ENCODE peak calls at places on chromosome 2, in five cellular contexts. One of them, this sample, is unnamed.

GRCh38 chr2:138293549-138293948 is 208.0 kb upstream of the SPOPL start:
- DNase-seq in GM12878: no peak
- DNase-seq in H1: no peak
- DNase-seq in HepG2: no peak
- DNase-seq in NT2/D1: no peak
- DNase-seq in this sample: no peak

GRCh38 chr2:172438064-172438421 is 10.7 kb downstream of the ITGA6 start:
- DNase-seq in GM12878: no peak
- DNase-seq in NT2/D1: no peak
- DNase-seq in H1: no peak
- DNase-seq in HepG2: no peak
- DNase-seq in this sample: no peak

GRCh38 chr2:227052879-227053278 is 111.1 kb downstream of the COL4A4 start:
- DNase-seq in H1: no peak
- DNase-seq in GM12878: no peak
- DNase-seq in NT2/D1: no peak
- DNase-seq in HepG2: no peak
- DNase-seq in this sample: no peak

GRCh38 chr2:181848356-181848876 is 43.1 kb upstream of the ITPRID2 start:
- DNase-seq in NT2/D1: peak; percentile 5
- DNase-seq in HepG2: no peak
- DNase-seq in H1: no peak
- DNase-seq in GM12878: no peak
- DNase-seq in this sample: no peak

GRCh38 chr2:178827111-178827510 is 19.9 kb upstream of the TTN start:
- DNase-seq in HepG2: no peak
- DNase-seq in H1: no peak
- DNase-seq in NT2/D1: no peak
- DNase-seq in GM12878: no peak
- DNase-seq in this sample: no peak

GRCh38 chr2:108069515-108070310 is 83.4 kb downstream of the SLC5A7 start:
- DNase-seq in HepG2: peak; percentile 10
- DNase-seq in H1: no peak
- DNase-seq in GM12878: no peak
- DNase-seq in NT2/D1: no peak
- DNase-seq in this sample: peak; percentile 27

GRCh38 chr2:239871481-239872435 is 153.4 kb downstream of the NDUFA10 start:
- DNase-seq in GM12878: no peak
- DNase-seq in NT2/D1: no peak
- DNase-seq in H1: peak; percentile 38
- DNase-seq in HepG2: no peak
- DNase-seq in this sample: no peak

GRCh38 chr2:169462896-169463695 is 16.2 kb upstream of the BBS5 start:
- DNase-seq in HepG2: no peak
- DNase-seq in GM12878: no peak
- DNase-seq in NT2/D1: no peak
- DNase-seq in H1: no peak
- DNase-seq in this sample: no peak

GRCh38 chr2:30147715-30148611 is 1.2 kb downstream of the YPEL5 start:
- DNase-seq in H1: peak; percentile 88
- DNase-seq in HepG2: peak; percentile 44
- DNase-seq in NT2/D1: peak; percentile 49
- DNase-seq in GM12878: no peak
- DNase-seq in this sample: peak; percentile 80

DNA sequence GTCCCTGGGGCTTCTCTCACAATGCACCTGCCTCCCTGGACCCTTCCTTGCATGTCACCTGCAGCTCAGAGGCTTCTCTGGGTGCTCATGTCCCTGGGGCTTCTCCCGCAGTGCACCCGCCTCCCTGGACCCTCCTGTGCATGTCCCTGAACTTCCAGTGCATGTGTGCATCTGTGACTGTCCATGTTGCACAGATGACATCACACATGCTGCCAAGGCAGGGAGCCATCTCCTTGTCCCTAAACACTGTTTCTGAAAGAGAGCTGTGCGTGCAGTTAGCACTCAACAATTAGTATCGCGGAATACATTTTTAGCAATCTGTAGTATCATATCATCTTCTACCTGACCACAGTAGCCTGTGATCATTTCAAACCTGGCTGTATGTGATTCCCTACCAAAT is 216.4 kb upstream of the PXDN start:
- DNase-seq in H1: no peak
- DNase-seq in NT2/D1: no peak
- DNase-seq in HepG2: no peak
- DNase-seq in GM12878: no peak
- DNase-seq in this sample: no peak
- TF ChIP-seq SUZ12 in H1: no peak
- TF ChIP-seq SUZ12 in NT2/D1: no peak
- TF ChIP-seq SUZ12 in HepG2: no peak
- TF ChIP-seq SUZ12 in GM12878: no peak
- TF ChIP-seq SUZ12 in this sample: no peak

GRCh38 chr2:4295680-4296079 is 592.3 kb downstream of the DCDC2C start:
- DNase-seq in GM12878: no peak
- DNase-seq in HepG2: no peak
- DNase-seq in NT2/D1: no peak
- DNase-seq in H1: no peak
- DNase-seq in this sample: no peak
- TF ChIP-seq SUZ12 in GM12878: no peak
- TF ChIP-seq SUZ12 in HepG2: no peak
- TF ChIP-seq SUZ12 in NT2/D1: no peak
- TF ChIP-seq SUZ12 in H1: no peak
- TF ChIP-seq SUZ12 in this sample: no peak

DNA sequence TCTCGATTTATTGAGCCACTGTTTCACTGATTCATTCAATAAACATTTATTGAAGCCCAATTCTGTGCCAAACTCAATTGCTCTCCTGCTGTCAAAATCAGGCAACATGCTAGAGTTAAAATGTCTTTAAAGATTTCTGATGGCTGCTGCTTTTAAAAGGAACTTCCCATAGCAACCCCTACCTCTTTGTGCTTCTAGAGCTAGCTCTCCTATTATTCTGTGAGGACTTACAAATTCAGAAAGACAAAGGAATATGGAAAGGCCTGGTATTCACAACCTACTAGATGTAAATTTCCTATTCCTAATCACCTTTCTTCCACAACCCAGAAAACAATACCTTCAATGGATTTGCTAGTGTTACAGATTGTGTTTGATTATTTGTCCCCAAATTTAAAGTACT is 395.5 kb downstream of the NRXN1 start:
- DNase-seq in HepG2: no peak
- DNase-seq in NT2/D1: peak; percentile 18
- DNase-seq in H1: no peak
- DNase-seq in GM12878: no peak
- DNase-seq in this sample: no peak
- TF ChIP-seq SUZ12 in HepG2: no peak
- TF ChIP-seq SUZ12 in NT2/D1: no peak
- TF ChIP-seq SUZ12 in H1: no peak
- TF ChIP-seq SUZ12 in GM12878: no peak
- TF ChIP-seq SUZ12 in this sample: no peak

DNA sequence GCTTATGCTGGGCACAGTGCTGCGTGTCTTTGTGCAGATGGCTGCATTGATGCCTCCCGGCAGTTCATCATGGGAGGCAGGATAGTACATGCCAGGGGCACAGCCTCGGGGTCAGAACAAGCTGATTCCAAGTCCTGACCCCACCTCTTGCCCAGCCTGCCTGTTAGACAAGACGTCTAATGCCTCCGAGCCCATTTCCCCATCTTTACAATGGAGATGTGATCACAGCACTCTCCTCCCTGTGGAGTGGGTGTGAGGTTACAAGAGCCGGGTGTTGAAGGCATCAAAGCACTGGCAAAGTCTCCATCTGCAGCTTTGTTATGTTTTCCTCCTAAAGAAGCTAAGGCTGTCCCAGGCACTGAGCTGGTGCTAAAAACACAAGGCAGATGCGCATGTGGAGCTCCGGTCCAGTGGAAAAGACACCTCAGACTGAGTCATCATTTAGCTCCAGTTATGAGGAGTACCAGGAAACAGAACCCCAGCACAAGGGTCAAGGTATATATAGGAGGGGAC is 125.7 kb upstream of the EPAS1 start:
- DNase-seq in GM12878: no peak
- DNase-seq in HepG2: no peak
- DNase-seq in NT2/D1: peak; percentile 56
- DNase-seq in H1: no peak
- DNase-seq in this sample: no peak
- TF ChIP-seq SUZ12 in GM12878: no peak
- TF ChIP-seq SUZ12 in HepG2: no peak
- TF ChIP-seq SUZ12 in NT2/D1: no peak
- TF ChIP-seq SUZ12 in H1: no peak
- TF ChIP-seq SUZ12 in this sample: no peak

DNA sequence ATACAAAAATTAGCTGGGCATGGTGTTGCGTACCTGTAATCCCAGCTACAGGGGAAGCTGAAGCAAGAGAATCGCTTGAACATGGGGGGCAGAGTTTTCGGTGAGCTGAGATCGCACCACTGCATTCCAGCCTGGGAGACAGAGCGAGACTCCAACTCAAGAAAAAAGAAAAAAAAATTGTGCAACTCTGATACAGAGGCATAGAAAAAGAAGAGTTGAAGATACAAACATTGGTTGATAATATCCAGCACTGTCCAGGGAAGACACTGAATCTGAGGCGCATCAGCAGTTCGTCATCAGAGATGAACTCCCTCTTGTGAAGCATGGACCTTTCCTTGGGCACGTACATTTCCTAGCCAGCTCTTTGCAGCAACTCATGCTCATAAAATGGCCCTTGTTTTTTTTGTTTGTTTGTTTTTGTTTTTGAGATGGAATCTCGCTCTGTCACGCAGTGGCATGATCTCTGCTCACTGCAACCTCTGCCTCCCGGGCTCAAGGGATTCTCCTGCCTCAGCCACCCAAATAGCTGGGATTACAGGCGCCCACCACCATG is 16.7 kb upstream of the GALM start:
- DNase-seq in NT2/D1: no peak
- DNase-seq in HepG2: no peak
- DNase-seq in H1: no peak
- DNase-seq in GM12878: no peak
- DNase-seq in this sample: no peak
- TF ChIP-seq SUZ12 in NT2/D1: no peak
- TF ChIP-seq SUZ12 in HepG2: no peak
- TF ChIP-seq SUZ12 in H1: no peak
- TF ChIP-seq SUZ12 in GM12878: no peak
- TF ChIP-seq SUZ12 in this sample: no peak

This sample was measured in HEK293T.